ENCODE peak calls at places on chromosomes 5 and 9, in nine cellular contexts. One of them, this sample, is unnamed.

GRCh38 chr5:95777441-95777840 is 45.1 kb downstream of the GLRX start:
- DNase-seq in Panc1: no peak
- DNase-seq in SK-N-SH: no peak
- DNase-seq in fibroblast of the aortic adventitia: no peak
- DNase-seq in retinal pigment epithelial cell: no peak
- DNase-seq in mesendoderm: no peak
- DNase-seq in tibial nerve: no peak
- DNase-seq in fibroblast of lung: no peak
- DNase-seq in mammary epithelial cell: no peak
- DNase-seq in this sample: no peak

GRCh38 chr9:35549466-35549865 is 55.6 kb upstream of the TESK1 start:
- DNase-seq in Panc1: no peak
- DNase-seq in retinal pigment epithelial cell: no peak
- DNase-seq in fibroblast of the aortic adventitia: no peak
- DNase-seq in SK-N-SH: no peak
- DNase-seq in mesendoderm: no peak
- DNase-seq in fibroblast of lung: peak; percentile 38
- DNase-seq in tibial nerve: no peak
- DNase-seq in mammary epithelial cell: no peak
- DNase-seq in this sample: no peak

GRCh38 chr9:75461188-75461587 is 372.9 kb downstream of the OSTF1 start:
- DNase-seq in fibroblast of the aortic adventitia: no peak
- DNase-seq in tibial nerve: no peak
- DNase-seq in mesendoderm: no peak
- DNase-seq in Panc1: no peak
- DNase-seq in SK-N-SH: no peak
- DNase-seq in mammary epithelial cell: no peak
- DNase-seq in retinal pigment epithelial cell: no peak
- DNase-seq in fibroblast of lung: no peak
- DNase-seq in this sample: no peak

GRCh38 chr5:59999056-59999455 is 105.5 kb upstream of the PDE4D start:
- DNase-seq in retinal pigment epithelial cell: peak; percentile 69
- DNase-seq in mammary epithelial cell: peak; percentile 0
- DNase-seq in tibial nerve: no peak
- DNase-seq in Panc1: no peak
- DNase-seq in mesendoderm: peak; percentile 45
- DNase-seq in fibroblast of lung: peak; percentile 91
- DNase-seq in fibroblast of the aortic adventitia: no peak
- DNase-seq in SK-N-SH: no peak
- DNase-seq in this sample: no peak

GRCh38 chr5:90184764-90185163 is 224.8 kb downstream of the CETN3 start:
- DNase-seq in fibroblast of lung: no peak
- DNase-seq in mesendoderm: peak; percentile 25
- DNase-seq in tibial nerve: no peak
- DNase-seq in Panc1: no peak
- DNase-seq in retinal pigment epithelial cell: no peak
- DNase-seq in fibroblast of the aortic adventitia: no peak
- DNase-seq in SK-N-SH: no peak
- DNase-seq in mammary epithelial cell: no peak
- DNase-seq in this sample: no peak

GRCh38 chr9:93950619-93951601 is 4.2 kb downstream of the BARX1 start:
- DNase-seq in fibroblast of lung: peak; percentile 11
- DNase-seq in mammary epithelial cell: peak; percentile 40
- DNase-seq in fibroblast of the aortic adventitia: peak; percentile 9
- DNase-seq in mesendoderm: peak; percentile 76
- DNase-seq in SK-N-SH: peak; percentile 76
- DNase-seq in tibial nerve: peak; percentile 24
- DNase-seq in Panc1: no peak
- DNase-seq in retinal pigment epithelial cell: no peak
- DNase-seq in this sample: peak; percentile 18

GRCh38 chr5:150653145-150653761 is 7.8 kb upstream of the MYOZ3 start:
- DNase-seq in mammary epithelial cell: no peak
- DNase-seq in fibroblast of the aortic adventitia: peak; percentile 66
- DNase-seq in SK-N-SH: peak; percentile 65
- DNase-seq in tibial nerve: no peak
- DNase-seq in Panc1: no peak
- DNase-seq in retinal pigment epithelial cell: no peak
- DNase-seq in fibroblast of lung: peak; percentile 69
- DNase-seq in mesendoderm: no peak
- DNase-seq in this sample: no peak

GRCh38 chr5:20276061-20276958 is 288.3 kb upstream of the CDH18 start:
- DNase-seq in fibroblast of the aortic adventitia: peak; percentile 90
- DNase-seq in tibial nerve: no peak
- DNase-seq in Panc1: peak; percentile 67
- DNase-seq in mesendoderm: peak; percentile 68
- DNase-seq in fibroblast of lung: peak; percentile 96
- DNase-seq in SK-N-SH: no peak
- DNase-seq in retinal pigment epithelial cell: no peak
- DNase-seq in mammary epithelial cell: peak; percentile 93
- DNase-seq in this sample: peak; percentile 77

GRCh38 chr5:137470111-137470920 is 28.8 kb downstream of the SPOCK1 start:
- DNase-seq in SK-N-SH: no peak
- DNase-seq in Panc1: peak; percentile 96
- DNase-seq in mesendoderm: no peak
- DNase-seq in tibial nerve: peak; percentile 48
- DNase-seq in fibroblast of the aortic adventitia: peak; percentile 98
- DNase-seq in mammary epithelial cell: peak; percentile 97
- DNase-seq in fibroblast of lung: peak; percentile 99
- DNase-seq in retinal pigment epithelial cell: no peak
- DNase-seq in this sample: peak; percentile 4

GRCh38 chr9:131697097-131697496 is 42.8 kb downstream of the RAPGEF1 start:
- DNase-seq in tibial nerve: no peak
- DNase-seq in fibroblast of lung: peak; percentile 51
- DNase-seq in mesendoderm: peak; percentile 63
- DNase-seq in Panc1: no peak
- DNase-seq in fibroblast of the aortic adventitia: peak; percentile 34
- DNase-seq in SK-N-SH: no peak
- DNase-seq in retinal pigment epithelial cell: no peak
- DNase-seq in mammary epithelial cell: no peak
- DNase-seq in this sample: no peak

GRCh38 chr5:84618262-84618661 is 233.6 kb upstream of the EDIL3 start:
- DNase-seq in mesendoderm: no peak
- DNase-seq in tibial nerve: no peak
- DNase-seq in fibroblast of the aortic adventitia: no peak
- DNase-seq in retinal pigment epithelial cell: no peak
- DNase-seq in Panc1: no peak
- DNase-seq in fibroblast of lung: no peak
- DNase-seq in SK-N-SH: no peak
- DNase-seq in mammary epithelial cell: no peak
- DNase-seq in this sample: no peak

GRCh38 chr5:425714-426113 is 17.3 kb upstream of the EXOC3 start:
- DNase-seq in fibroblast of the aortic adventitia: peak; percentile 50
- DNase-seq in Panc1: no peak
- DNase-seq in SK-N-SH: no peak
- DNase-seq in tibial nerve: no peak
- DNase-seq in mammary epithelial cell: no peak
- DNase-seq in fibroblast of lung: no peak
- DNase-seq in mesendoderm: no peak
- DNase-seq in retinal pigment epithelial cell: no peak
- DNase-seq in this sample: no peak

GRCh38 chr5:87069974-87070608 is 197.6 kb upstream of the RASA1 start:
- DNase-seq in SK-N-SH: no peak
- DNase-seq in fibroblast of lung: peak; percentile 64
- DNase-seq in Panc1: peak; percentile 30
- DNase-seq in mesendoderm: peak; percentile 24
- DNase-seq in retinal pigment epithelial cell: peak; percentile 1
- DNase-seq in fibroblast of the aortic adventitia: peak; percentile 87
- DNase-seq in tibial nerve: peak; percentile 41
- DNase-seq in mammary epithelial cell: peak; percentile 80
- DNase-seq in this sample: peak; percentile 45

GRCh38 chr5:73095564-73096238 is 24.7 kb upstream of the TMEM171 start:
- DNase-seq in Panc1: no peak
- DNase-seq in fibroblast of the aortic adventitia: no peak
- DNase-seq in mammary epithelial cell: no peak
- DNase-seq in tibial nerve: no peak
- DNase-seq in fibroblast of lung: peak; percentile 23
- DNase-seq in mesendoderm: no peak
- DNase-seq in retinal pigment epithelial cell: peak; percentile 54
- DNase-seq in SK-N-SH: no peak
- DNase-seq in this sample: no peak

GRCh38 chr9:89386206-89386605 is 67.9 kb downstream of the SECISBP2 start:
- DNase-seq in mammary epithelial cell: no peak
- DNase-seq in fibroblast of lung: no peak
- DNase-seq in retinal pigment epithelial cell: no peak
- DNase-seq in fibroblast of the aortic adventitia: no peak
- DNase-seq in Panc1: no peak
- DNase-seq in tibial nerve: no peak
- DNase-seq in SK-N-SH: no peak
- DNase-seq in mesendoderm: no peak
- DNase-seq in this sample: no peak

GRCh38 chr5:72848474-72849428 is 32.3 kb downstream of the TNPO1 start:
- DNase-seq in retinal pigment epithelial cell: no peak
- DNase-seq in mammary epithelial cell: peak; percentile 45
- DNase-seq in SK-N-SH: peak; percentile 90
- DNase-seq in Panc1: no peak
- DNase-seq in fibroblast of the aortic adventitia: no peak
- DNase-seq in tibial nerve: peak; percentile 32
- DNase-seq in fibroblast of lung: peak; percentile 44
- DNase-seq in mesendoderm: peak; percentile 53
- DNase-seq in this sample: peak; percentile 38

GRCh38 chr5:146788918-146789317 is 89.6 kb downstream of the PPP2R2B start:
- DNase-seq in mesendoderm: peak; percentile 79
- DNase-seq in Panc1: no peak
- DNase-seq in mammary epithelial cell: no peak
- DNase-seq in fibroblast of lung: no peak
- DNase-seq in retinal pigment epithelial cell: no peak
- DNase-seq in fibroblast of the aortic adventitia: no peak
- DNase-seq in SK-N-SH: no peak
- DNase-seq in tibial nerve: no peak
- DNase-seq in this sample: no peak

GRCh38 chr9:113929634-113930092 is 53.6 kb downstream of the ZNF618 start:
- DNase-seq in SK-N-SH: no peak
- DNase-seq in fibroblast of the aortic adventitia: peak; percentile 96
- DNase-seq in tibial nerve: peak; percentile 1
- DNase-seq in mesendoderm: no peak
- DNase-seq in Panc1: no peak
- DNase-seq in retinal pigment epithelial cell: peak; percentile 34
- DNase-seq in mammary epithelial cell: peak; percentile 44
- DNase-seq in fibroblast of lung: peak; percentile 87
- DNase-seq in this sample: no peak
- H3K4me3 ChIP-seq in SK-N-SH: no peak overlapping the region
- H3K4me3 ChIP-seq in fibroblast of the aortic adventitia: no peak overlapping the region
- H3K4me3 ChIP-seq in tibial nerve: no peak overlapping the region
- H3K4me3 ChIP-seq in mesendoderm: no peak overlapping the region
- H3K4me3 ChIP-seq in Panc1: no peak overlapping the region
- H3K4me3 ChIP-seq in retinal pigment epithelial cell: no peak overlapping the region
- H3K4me3 ChIP-seq in mammary epithelial cell: no peak overlapping the region
- H3K4me3 ChIP-seq in fibroblast of lung: no peak overlapping the region
- H3K4me3 ChIP-seq in this sample: no peak overlapping the region

GRCh38 chr9:121503443-121503842 is 3.8 kb upstream of the GGTA1 start:
- DNase-seq in retinal pigment epithelial cell: no peak
- DNase-seq in mammary epithelial cell: no peak
- DNase-seq in Panc1: no peak
- DNase-seq in fibroblast of the aortic adventitia: peak; percentile 30
- DNase-seq in mesendoderm: no peak
- DNase-seq in tibial nerve: no peak
- DNase-seq in fibroblast of lung: no peak
- DNase-seq in SK-N-SH: peak; percentile 60
- DNase-seq in this sample: no peak
- H3K4me3 ChIP-seq in retinal pigment epithelial cell: no peak overlapping the region
- H3K4me3 ChIP-seq in mammary epithelial cell: no peak overlapping the region
- H3K4me3 ChIP-seq in Panc1: no peak overlapping the region
- H3K4me3 ChIP-seq in fibroblast of the aortic adventitia: no peak overlapping the region
- H3K4me3 ChIP-seq in mesendoderm: no peak overlapping the region
- H3K4me3 ChIP-seq in tibial nerve: no peak overlapping the region
- H3K4me3 ChIP-seq in fibroblast of lung: no peak overlapping the region
- H3K4me3 ChIP-seq in SK-N-SH: no peak overlapping the region
- H3K4me3 ChIP-seq in this sample: no peak overlapping the region

GRCh38 chr9:109441296-109441695 is 56.8 kb downstream of the PTPN3 start:
- DNase-seq in SK-N-SH: peak; percentile 26
- DNase-seq in retinal pigment epithelial cell: no peak
- DNase-seq in mammary epithelial cell: no peak
- DNase-seq in fibroblast of lung: no peak
- DNase-seq in Panc1: no peak
- DNase-seq in mesendoderm: peak; percentile 72
- DNase-seq in fibroblast of the aortic adventitia: no peak
- DNase-seq in tibial nerve: no peak
- DNase-seq in this sample: no peak
- H3K4me3 ChIP-seq in SK-N-SH: no peak overlapping the region
- H3K4me3 ChIP-seq in retinal pigment epithelial cell: no peak overlapping the region
- H3K4me3 ChIP-seq in mammary epithelial cell: no peak overlapping the region
- H3K4me3 ChIP-seq in fibroblast of lung: no peak overlapping the region
- H3K4me3 ChIP-seq in Panc1: no peak overlapping the region
- H3K4me3 ChIP-seq in mesendoderm: no peak overlapping the region
- H3K4me3 ChIP-seq in fibroblast of the aortic adventitia: no peak overlapping the region
- H3K4me3 ChIP-seq in tibial nerve: no peak overlapping the region
- H3K4me3 ChIP-seq in this sample: no peak overlapping the region

GRCh38 chr9:134333234-134333873 is 7.1 kb downstream of the RXRA start:
- DNase-seq in mammary epithelial cell: no peak
- DNase-seq in fibroblast of the aortic adventitia: peak; percentile 28
- DNase-seq in retinal pigment epithelial cell: no peak
- DNase-seq in fibroblast of lung: no peak
- DNase-seq in tibial nerve: no peak
- DNase-seq in SK-N-SH: peak; percentile 85
- DNase-seq in Panc1: no peak
- DNase-seq in mesendoderm: no peak
- DNase-seq in this sample: no peak
- H3K4me3 ChIP-seq in mammary epithelial cell: no peak overlapping the region
- H3K4me3 ChIP-seq in fibroblast of the aortic adventitia: no peak overlapping the region
- H3K4me3 ChIP-seq in retinal pigment epithelial cell: no peak overlapping the region
- H3K4me3 ChIP-seq in fibroblast of lung: no peak overlapping the region
- H3K4me3 ChIP-seq in tibial nerve: peak overlapping the region; percentile 6
- H3K4me3 ChIP-seq in SK-N-SH: no peak overlapping the region
- H3K4me3 ChIP-seq in Panc1: no peak overlapping the region
- H3K4me3 ChIP-seq in mesendoderm: no peak overlapping the region
- H3K4me3 ChIP-seq in this sample: no peak overlapping the region

GRCh38 chr5:173891367-173891766 is 3.2 kb downstream of the CPEB4 start:
- DNase-seq in SK-N-SH: no peak
- DNase-seq in Panc1: no peak
- DNase-seq in fibroblast of the aortic adventitia: no peak
- DNase-seq in mesendoderm: no peak
- DNase-seq in fibroblast of lung: no peak
- DNase-seq in retinal pigment epithelial cell: no peak
- DNase-seq in mammary epithelial cell: no peak
- DNase-seq in tibial nerve: no peak
- DNase-seq in this sample: no peak
- H3K4me3 ChIP-seq in SK-N-SH: peak overlapping the region; percentile 51
- H3K4me3 ChIP-seq in Panc1: peak overlapping the region; percentile 84
- H3K4me3 ChIP-seq in fibroblast of the aortic adventitia: peak overlapping the region; percentile 64
- H3K4me3 ChIP-seq in mesendoderm: no peak overlapping the region
- H3K4me3 ChIP-seq in fibroblast of lung: peak overlapping the region; percentile 64
- H3K4me3 ChIP-seq in retinal pigment epithelial cell: peak overlapping the region; percentile 90
- H3K4me3 ChIP-seq in mammary epithelial cell: peak overlapping the region; percentile 22
- H3K4me3 ChIP-seq in tibial nerve: peak overlapping the region; percentile 86
- H3K4me3 ChIP-seq in this sample: peak overlapping the region; percentile 40

GRCh38 chr9:120478208-120478607 is 101.8 kb downstream of the CDK5RAP2 start:
- DNase-seq in retinal pigment epithelial cell: peak; percentile 20
- DNase-seq in fibroblast of the aortic adventitia: peak; percentile 29
- DNase-seq in SK-N-SH: no peak
- DNase-seq in mesendoderm: no peak
- DNase-seq in fibroblast of lung: peak; percentile 13
- DNase-seq in tibial nerve: no peak
- DNase-seq in mammary epithelial cell: no peak
- DNase-seq in Panc1: no peak
- DNase-seq in this sample: no peak
- H3K4me3 ChIP-seq in retinal pigment epithelial cell: no peak overlapping the region
- H3K4me3 ChIP-seq in fibroblast of the aortic adventitia: no peak overlapping the region
- H3K4me3 ChIP-seq in SK-N-SH: no peak overlapping the region
- H3K4me3 ChIP-seq in mesendoderm: no peak overlapping the region
- H3K4me3 ChIP-seq in fibroblast of lung: no peak overlapping the region
- H3K4me3 ChIP-seq in tibial nerve: no peak overlapping the region
- H3K4me3 ChIP-seq in mammary epithelial cell: no peak overlapping the region
- H3K4me3 ChIP-seq in Panc1: no peak overlapping the region
- H3K4me3 ChIP-seq in this sample: no peak overlapping the region